ENCODE peak calls at places on chromosomes 13 and 19, in ten cellular contexts. Z is naive thymus-derived CD8-positive, alpha-beta T cell; I is fibroblast of pulmonary artery; B is cerebellar nuclear complex; V is stimulated activated CD4-positive, alpha-beta T cell treated with anti-CD3 and anti-CD28 coated beads, TNF-alpha, amount 100 ng/mL, for 4 hours; F is AG10803; K is WTC11; M is caudate nucleus; U is heart right ventricle; O is DMS 273 treated with DMSO at 0.1 percent for 48 hours. H is an unnamed sample.

GRCh38 chr19:12364391-12365093 is 941 bp downstream of the ZNF442 start:
- DNase-seq in Z (no peak), I (peak; percentile 24), B (no peak), V (no peak), F (peak; percentile 28), K (peak; percentile 15), M (no peak), U (peak; percentile 12), O (no peak), H (no peak)

GRCh38 chr19:41802770-41803169 is 6.4 kb downstream of the CEACAM3 start:
- DNase-seq in Z (no peak), I (no peak), B (no peak), V (no peak), F (no peak), K (no peak), M (no peak), U (no peak), O (no peak), H (no peak)

GRCh38 chr13:20294497-20294896 is 62.4 kb upstream of the GJB6 start:
- DNase-seq in Z (no peak), I (no peak), B (no peak), V (no peak), F (no peak), K (peak; percentile 43), M (no peak), U (no peak), O (no peak), H (no peak)

GRCh38 chr19:12796146-12797071 is 5.1 kb downstream of the JUNB start:
- DNase-seq in Z (peak; percentile 85), I (peak; percentile 89), B (no peak), V (peak; percentile 63), F (peak; percentile 72), K (peak; percentile 86), M (peak; percentile 74), U (peak; percentile 78), O (peak; percentile 61), H (peak; percentile 65)

GRCh38 chr13:41608779-41609178 is 151.4 kb downstream of the RGCC start:
- DNase-seq in Z (no peak), I (no peak), B (no peak), V (no peak), F (peak; percentile 66), K (no peak), M (no peak), U (no peak), O (no peak), H (no peak)

GRCh38 chr19:28292822-28293500 is 920.0 kb downstream of the UQCRFS1 start:
- DNase-seq in Z (no peak), I (no peak), B (no peak), V (no peak), F (no peak), K (peak; percentile 45), M (no peak), U (no peak), O (peak; percentile 98), H (no peak)

GRCh38 chr13:111537115-111537728 is 216.8 kb downstream of the TEX29 start:
- DNase-seq in Z (no peak), I (no peak), B (no peak), V (no peak), F (no peak), K (no peak), M (no peak), U (no peak), O (no peak), H (no peak)

GRCh38 chr13:24261566-24261965 is 47.8 kb upstream of the C1QTNF9 start:
- DNase-seq in Z (peak; percentile 67), I (no peak), B (no peak), V (no peak), F (no peak), K (no peak), M (no peak), U (no peak), O (no peak), H (no peak)

GRCh38 chr19:18332917-18333530 is 7.4 kb upstream of the PGPEP1 start:
- DNase-seq in Z (no peak), I (no peak), B (no peak), V (no peak), F (no peak), K (no peak), M (no peak), U (no peak), O (no peak), H (no peak)

GRCh38 chr19:9538183-9539058 is at the start of gene ZNF426:
- DNase-seq in Z (peak; percentile 80), I (peak; percentile 94), B (no peak), V (peak; percentile 64), F (peak; percentile 88), K (peak; percentile 89), M (peak; percentile 78), U (peak; percentile 90), O (peak; percentile 50), H (peak; percentile 78)

GRCh38 chr19:23409392-23410048 is 14.2 kb upstream of the ZNF91 start:
- DNase-seq in Z (no peak), I (no peak), B (peak; percentile 68), V (no peak), F (no peak), K (no peak), M (no peak), U (no peak), O (peak; percentile 80), H (no peak)

GRCh38 chr13:114063545-114064515 is 68.6 kb downstream of the RASA3 start:
- DNase-seq in Z (no peak), I (peak; percentile 57), B (no peak), V (no peak), F (peak; percentile 87), K (no peak), M (no peak), U (peak; percentile 34), O (no peak), H (no peak)

GRCh38 chr13:24910502-24911134 is 146.6 kb downstream of the RNF17 start:
- DNase-seq in Z (no peak), I (no peak), B (no peak), V (no peak), F (no peak), K (no peak), M (no peak), U (no peak), O (no peak), H (no peak)

GRCh38 chr13:78586706-78587105 is 16.6 kb downstream of the POU4F1 start:
- DNase-seq in Z (no peak), I (no peak), B (no peak), V (no peak), F (no peak), K (peak; percentile 81), M (no peak), U (no peak), O (no peak), H (no peak)

GRCh38 chr19:2332341-2333026 is 4.0 kb downstream of the SPPL2B start:
- DNase-seq in Z (peak; percentile 66), I (no peak), B (no peak), V (no peak), F (peak; percentile 54), K (no peak), M (no peak), U (no peak), O (no peak), H (no peak)

GRCh38 chr13:91544723-91545122 is 146.3 kb downstream of the GPC5 start:
- DNase-seq in Z (no peak), I (no peak), B (no peak), V (no peak), F (no peak), K (peak; percentile 47), M (no peak), U (no peak), O (no peak), H (no peak)

GRCh38 chr19:45882652-45883585 is 3.0 kb downstream of the IRF2BP1 start:
- DNase-seq in Z (peak; percentile 85), I (peak; percentile 92), B (no peak), V (peak; percentile 66), F (peak; percentile 83), K (peak; percentile 94), M (peak; percentile 19), U (peak; percentile 63), O (peak; percentile 27), H (peak; percentile 72)

GRCh38 chr19:19062454-19063182 is 1.2 kb upstream of the SLC25A42 start:
- DNase-seq in Z (no peak), I (peak; percentile 16), B (no peak), V (peak; percentile 12), F (peak; percentile 18), K (no peak), M (peak; percentile 34), U (no peak), O (no peak), H (no peak)

GRCh38 chr19:46451352-46451751 is 20.0 kb downstream of the PNMA8A start:
- DNase-seq in Z (no peak), I (no peak), B (no peak), V (no peak), F (no peak), K (no peak), M (no peak), U (no peak), O (peak; percentile 75), H (no peak)

GRCh38 chr13:109355875-109356428 is 430.4 kb downstream of the IRS2 start:
- DNase-seq in Z (no peak), I (no peak), B (no peak), V (no peak), F (no peak), K (no peak), M (no peak), U (no peak), O (no peak), H (no peak)

GRCh38 chr13:24505256-24505655 is 7.3 kb downstream of the PARP4 start:
- DNase-seq in Z (no peak), I (peak; percentile 52), B (no peak), V (no peak), F (no peak), K (no peak), M (no peak), U (no peak), O (no peak), H (no peak)

GRCh38 chr13:75803175-75803611 is 167.1 kb downstream of the LMO7 start:
- DNase-seq in Z (peak; percentile 25), I (no peak), B (no peak), V (no peak), F (no peak), K (peak; percentile 55), M (no peak), U (no peak), O (no peak), H (no peak)

GRCh38 chr13:41587490-41587889 is 130.1 kb downstream of the RGCC start:
- DNase-seq in Z (peak; percentile 38), I (no peak), B (no peak), V (no peak), F (no peak), K (peak; percentile 38), M (no peak), U (no peak), O (no peak), H (no peak)

GRCh38 chr13:77429320-77430142 is 102.6 kb upstream of the MYCBP2 start:
- DNase-seq in Z (no peak), I (no peak), B (no peak), V (no peak), F (peak; percentile 16), K (no peak), M (no peak), U (no peak), O (no peak), H (no peak)

GRCh38 chr13:113633485-113633873 is 24.5 kb downstream of the ATP4B start:
- DNase-seq in Z (no peak), I (no peak), B (no peak), V (no peak), F (no peak), K (no peak), M (no peak), U (no peak), O (no peak), H (no peak)

GRCh38 chr19:16371540-16371986 is 46.9 kb downstream of the KLF2 start:
- DNase-seq in Z (peak; percentile 96), I (no peak), B (no peak), V (peak; percentile 43), F (no peak), K (no peak), M (no peak), U (peak; percentile 44), O (no peak), H (peak; percentile 81)

GRCh38 chr13:59746291-59746962 is 417.3 kb downstream of the DIAPH3 start:
- DNase-seq in Z (no peak), I (peak; percentile 23), B (no peak), V (no peak), F (peak; percentile 77), K (no peak), M (no peak), U (no peak), O (no peak), H (no peak)

GRCh38 chr19:33796164-33797100 is at the start of gene KCTD15:
- DNase-seq in Z (no peak), I (peak; percentile 58), B (no peak), V (peak; percentile 39), F (peak; percentile 49), K (peak; percentile 66), M (no peak), U (no peak), O (no peak), H (no peak)

H was measured in T-helper 17 cell.